ENCODE peak calls at places on chromosomes 2 and 18, in four cellular contexts. M is AG04450, P is MCF 10A, V is psoas muscle. J is an unnamed sample.

GRCh38 chr2:238974510-238975166 is 126.8 kb downstream of the TWIST2 start:
- DNase-seq in M (peak; percentile 76), V (no peak), P (peak; percentile 97), J (no peak)

GRCh38 chr2:161522796-161523195 is 101.4 kb upstream of the SLC4A10 start:
- DNase-seq in M (no peak), V (no peak), P (no peak), J (no peak)

GRCh38 chr2:71905205-71905604 is 242.5 kb downstream of the CYP26B1 start:
- DNase-seq in P (no peak), V (no peak), M (no peak), J (no peak)

GRCh38 chr18:34695300-34695699 is 14.8 kb upstream of the DTNA start:
- DNase-seq in V (no peak), M (no peak), P (no peak), J (no peak)

GRCh38 chr2:32264422-32265149 is at the start of gene NLRC4:
- DNase-seq in V (no peak), P (no peak), M (no peak), J (no peak)

GRCh38 chr2:190846746-190847145 is 33.9 kb upstream of the GLS start:
- DNase-seq in V (no peak), P (no peak), M (no peak), J (no peak)

GRCh38 chr2:85419009-85419711 is 646 bp downstream of the SH2D6 start:
- DNase-seq in V (no peak), P (no peak), M (no peak), J (no peak)

GRCh38 chr2:42598656-42599267 is 30.3 kb downstream of the MTA3 start:
- DNase-seq in M (no peak), V (no peak), P (no peak), J (no peak)

GRCh38 chr18:46567196-46567595 is 89.8 kb downstream of the LOXHD1 start:
- DNase-seq in P (no peak), V (no peak), M (no peak), J (no peak)

GRCh38 chr2:95266781-95267430 is 7.3 kb upstream of the PROM2 start:
- DNase-seq in V (no peak), M (no peak), P (no peak), J (no peak)

GRCh38 chr2:46135936-46136335 is 161.3 kb upstream of the EPAS1 start:
- DNase-seq in M (no peak), P (no peak), V (no peak), J (no peak)

GRCh38 chr2:99442837-99443236 is 47.0 kb downstream of the REV1 start:
- DNase-seq in P (peak; percentile 32), V (no peak), M (no peak), J (no peak)

GRCh38 chr2:170361359-170361936 is 183.5 kb downstream of the MYO3B start:
- DNase-seq in V (no peak), M (no peak), P (peak; percentile 77), J (no peak)

GRCh38 chr2:140650825-140651224 is 1480.0 kb downstream of the LRP1B start:
- DNase-seq in P (no peak), M (no peak), V (no peak), J (no peak)

GRCh38 chr18:50973367-50974126 is 5.7 kb downstream of the ELAC1 start:
- DNase-seq in V (no peak), M (no peak), P (peak; percentile 84), J (no peak)

GRCh38 chr18:71036783-71037182 is 747.9 kb downstream of the SOCS6 start:
- DNase-seq in M (peak; percentile 7), P (no peak), V (no peak), J (no peak)

GRCh38 chr18:27824841-27825720 is 351.8 kb downstream of the CDH2 start:
- DNase-seq in V (no peak), P (no peak), M (no peak), J (no peak)

GRCh38 chr2:28391564-28392296 is 928 bp upstream of the FOSL2 start:
- DNase-seq in P (peak; percentile 92), V (peak; percentile 95), M (peak; percentile 67), J (no peak)

GRCh38 chr2:120554625-120555032 is 181.0 kb upstream of the GLI2 start:
- DNase-seq in M (no peak), V (no peak), P (no peak), J (no peak)

GRCh38 chr2:68878753-68879152 is 7.6 kb upstream of the BMP10 start:
- DNase-seq in P (no peak), V (no peak), M (no peak), J (no peak)

GRCh38 chr2:122239440-122239839 is 484.0 kb downstream of the TSN start:
- DNase-seq in M (no peak), V (no peak), P (no peak), J (no peak)

GRCh38 chr2:37232131-37232933 is 874 bp downstream of the NDUFAF7 start:
- DNase-seq in V (peak; percentile 20), P (peak; percentile 30), M (no peak), J (peak; percentile 15)

GRCh38 chr2:30981519-30981918 is 156.7 kb downstream of the GALNT14 start:
- DNase-seq in P (no peak), M (no peak), V (no peak), J (no peak)

GRCh38 chr2:159010340-159010739 is 41.9 kb downstream of the TANC1 start:
- DNase-seq in V (no peak), P (no peak), M (no peak), J (no peak)

GRCh38 chr2:26034597-26035067 is 748 bp downstream of the RAB10 start:
- DNase-seq in P (peak; percentile 35), V (no peak), M (no peak), J (no peak)

GRCh38 chr2:89818873-89819272 is 1127.4 kb downstream of the RPIA start:
- DNase-seq in M (no peak), P (no peak), V (no peak), J (no peak)

GRCh38 chr2:43524180-43524965 is 71.5 kb downstream of the THADA start:
- DNase-seq in M (no peak), P (no peak), V (no peak), J (no peak)

GRCh38 chr18:7626922-7627440 is 59.9 kb downstream of the PTPRM start:
- DNase-seq in V (no peak), P (peak; percentile 85), M (peak; percentile 20), J (no peak)

GRCh38 chr18:48896875-48897511 is 53.8 kb downstream of the SMAD7 start:
- DNase-seq in V (peak; percentile 64), M (no peak), P (peak; percentile 80), J (peak; percentile 24)

GRCh38 chr18:5294618-5295230 is 802 bp downstream of the ZBTB14 start:
- DNase-seq in M (no peak), P (peak; percentile 54), V (peak; percentile 58), J (peak; percentile 58)

DNA sequence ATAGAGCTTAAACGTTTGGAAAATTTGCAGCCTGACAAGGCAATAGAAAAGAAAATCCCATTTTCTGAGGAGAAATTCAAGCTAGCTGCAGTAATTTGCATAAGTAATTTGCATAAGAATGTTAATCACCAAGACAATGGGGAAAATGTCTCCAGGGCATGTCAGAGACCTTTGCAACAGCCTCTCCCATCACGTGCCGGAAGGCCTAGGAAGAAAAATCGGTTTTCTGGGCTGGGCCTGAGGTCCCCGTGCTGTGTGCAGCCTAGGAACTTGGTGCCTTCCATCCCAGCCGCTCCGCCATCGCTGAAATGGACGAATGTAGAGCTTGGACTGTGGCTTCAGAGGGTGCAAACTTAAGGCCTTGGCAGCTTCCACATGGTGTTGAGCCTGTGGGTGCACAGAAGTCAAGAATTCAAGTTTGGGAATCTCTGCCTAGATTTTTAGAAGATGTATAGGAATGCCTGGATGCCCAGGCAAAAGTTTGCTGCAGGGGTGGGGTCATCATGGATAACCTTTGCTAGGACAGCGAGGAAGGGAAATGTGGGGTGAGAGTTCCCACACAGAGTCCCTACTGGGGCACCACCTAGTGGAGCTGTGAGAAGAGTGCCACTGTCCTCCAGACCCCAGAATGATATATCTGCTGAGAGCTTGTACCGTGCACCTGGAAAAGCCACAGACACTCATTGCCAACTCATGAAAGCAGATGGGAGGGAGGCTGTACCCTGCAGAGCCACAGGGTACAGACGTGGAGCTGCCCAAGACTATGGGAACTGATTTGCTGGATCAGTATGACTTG is 164.6 kb downstream of the GULP1 start:
- DNase-seq in P (no peak), V (no peak), M (no peak), J (no peak)
- TF ChIP-seq CTCF in P (no peak), V (no peak), M (peak; percentile 24), J (no peak)

GRCh38 chr2:237471457-237472186 is 15.4 kb upstream of the MLPH start:
- DNase-seq in V (peak; percentile 45), P (peak; percentile 53), M (no peak), J (no peak)
- TF ChIP-seq CTCF in V (peak; percentile 41), P (peak; percentile 26), M (peak; percentile 89), J (no peak)

DNA sequence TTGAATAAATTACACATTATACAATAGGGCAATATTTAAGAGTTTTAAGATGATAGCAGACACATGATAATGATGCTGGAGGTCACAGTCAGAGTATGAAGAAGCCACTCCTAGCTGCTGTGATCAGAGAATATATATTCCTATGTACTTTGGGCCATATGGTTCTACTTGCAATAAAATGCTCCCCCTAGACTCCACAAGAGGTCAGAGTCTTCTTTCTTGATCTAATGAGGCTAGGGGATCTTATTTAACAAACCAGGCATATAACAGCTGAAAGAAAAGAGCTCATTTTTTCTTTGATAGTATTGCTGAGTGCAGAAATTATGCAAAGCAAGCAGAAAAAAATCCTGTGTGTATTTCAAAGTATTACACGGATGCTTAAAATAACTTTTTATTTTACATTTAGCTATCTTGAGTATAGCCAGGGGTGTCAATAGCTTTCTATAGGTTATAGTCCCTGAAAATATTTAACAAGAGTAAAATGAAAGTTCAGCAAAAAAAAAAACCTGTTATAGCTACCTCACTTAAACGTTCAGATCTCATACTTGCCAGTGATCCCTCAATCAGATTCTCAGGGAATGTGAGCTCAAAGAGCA is 748.7 kb upstream of the CHAC2 start:
- DNase-seq in M (no peak), P (peak; percentile 20), V (no peak), J (no peak)
- TF ChIP-seq CTCF in M (peak; percentile 51), P (peak; percentile 18), V (no peak), J (no peak)

GRCh38 chr2:202054716-202055115 is 18.3 kb upstream of the KIAA2012 start:
- DNase-seq in V (no peak), M (no peak), P (no peak), J (no peak)

GRCh38 chr2:202052235-202052634 is 18.6 kb downstream of the FZD7 start:
- DNase-seq in M (no peak), V (no peak), P (no peak), J (no peak)

GRCh38 chr2:202051499-202052161 is 18.0 kb downstream of the FZD7 start:
- DNase-seq in M (no peak), P (no peak), V (no peak), J (no peak)

GRCh38 chr2:202060218-202060617 is 12.8 kb upstream of the KIAA2012 start:
- DNase-seq in V (no peak), P (no peak), M (no peak), J (no peak)

DNA sequence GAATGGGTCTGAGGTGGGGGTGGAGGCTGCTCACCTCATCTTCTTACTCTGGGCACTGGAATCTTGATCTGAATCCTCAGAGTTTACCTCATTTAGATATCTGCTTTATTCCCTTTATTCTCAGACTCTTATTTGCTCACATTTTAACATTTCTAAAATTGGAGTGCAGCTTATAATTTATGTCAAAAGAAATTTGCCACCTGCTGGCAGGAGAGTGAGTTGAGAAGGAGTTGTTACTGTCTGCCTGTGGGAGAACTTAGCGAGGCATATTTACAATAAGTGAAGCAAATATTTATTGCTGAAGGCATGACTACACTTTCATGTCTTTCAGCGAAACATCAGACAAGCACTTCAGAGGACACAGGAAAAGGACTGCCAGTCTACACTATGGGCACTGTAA is 16.4 kb upstream of the KIAA2012 start:
- DNase-seq in P (peak; percentile 17), M (no peak), V (no peak), J (no peak)
- TF ChIP-seq CTCF in P (peak; percentile 27), M (peak; percentile 58), V (peak; percentile 22), J (no peak)